ENCODE peak calls at places on chromosomes 4 and X, in four cellular contexts. S is left lung; O is NCI-H1092 treated with DMSO at 0.1 percent for 48 hours; A is activated effector memory CD4-positive, alpha-beta T cell treated with anti-CD3 and anti-CD28 coated beads, Interleukin-2, amount 50 U/mL, for 16 hours. C is an unnamed sample.

GRCh38 chr4:114659386-114660008 is 60.9 kb downstream of the UGT8 start:
- DNase-seq in S (no peak), O (peak), A (peak), C (peak)

GRCh38 chr4:127247293-127247952 is 385.3 kb upstream of the INTU start:
- DNase-seq in S (no peak), O (no peak), A (no peak), C (no peak)

GRCh38 chr4:2253160-2254084 is 8.5 kb downstream of the MXD4 start:
- DNase-seq in S (peak), O (no peak), A (no peak), C (no peak)

GRCh38 chrX:108735680-108736508 is 469 bp downstream of the IRS4 start:
- DNase-seq in S (peak), O (peak), A (no peak), C (peak)

GRCh38 chr4:3307486-3307885 is 14.7 kb downstream of the RGS12 start:
- DNase-seq in S (peak), O (no peak), A (peak), C (no peak)

GRCh38 chrX:1099146-1099770 is 113.2 kb downstream of the CRLF2 start:
- DNase-seq in S (no peak), O (no peak), A (no peak), C (no peak)

GRCh38 chr4:123833156-123833555 is 436.6 kb downstream of the SPRY1 start:
- DNase-seq in S (no peak), O (no peak), A (no peak), C (no peak)

GRCh38 chr4:110614173-110614948 is 8.5 kb downstream of the PITX2 start:
- DNase-seq in S (peak), O (no peak), A (no peak), C (no peak)

GRCh38 chr4:111113591-111113990 is 490.7 kb upstream of the PITX2 start:
- DNase-seq in S (no peak), O (no peak), A (no peak), C (no peak)

GRCh38 chrX:106249706-106250379 is 81.7 kb downstream of the PWWP3B start:
- DNase-seq in S (no peak), O (no peak), A (no peak), C (no peak)

GRCh38 chrX:10130354-10130753 is 26.4 kb upstream of the CLCN4 start:
- DNase-seq in S (no peak), O (no peak), A (no peak), C (no peak)

GRCh38 chr4:121696140-121696640 is 590 bp downstream of the ANXA5 start:
- DNase-seq in S (peak), O (peak), A (peak), C (no peak)

GRCh38 chr4:135418353-135418752 is 1216.8 kb upstream of the PABPC4L start:
- DNase-seq in S (no peak), O (peak), A (no peak), C (no peak)

GRCh38 chrX:68292471-68292870 is 140.8 kb downstream of the OPHN1 start:
- DNase-seq in S (no peak), O (no peak), A (no peak), C (no peak)

GRCh38 chr4:111400736-111401135 is 744.5 kb upstream of the FAM241A start:
- DNase-seq in S (no peak), O (peak), A (no peak), C (peak)

GRCh38 chrX:1751781-1752180 is 136.9 kb downstream of the ASMT start:
- DNase-seq in S (no peak), O (no peak), A (no peak), C (no peak)

GRCh38 chr4:47747846-47748494 is 89.9 kb downstream of the CORIN start:
- DNase-seq in S (no peak), O (no peak), A (no peak), C (no peak)

GRCh38 chr4:87121332-87122065 is 98.9 kb downstream of the KLHL8 start:
- DNase-seq in S (no peak), O (no peak), A (no peak), C (no peak)

GRCh38 chrX:114675365-114675764 is 91.5 kb downstream of the HTR2C start:
- DNase-seq in S (no peak), O (no peak), A (no peak), C (no peak)

GRCh38 chr4:73874386-73874785 is 5.2 kb downstream of the CXCL1 start:
- DNase-seq in S (no peak), O (no peak), A (no peak), C (no peak)

GRCh38 chr4:155037031-155037430 is 171.4 kb upstream of the NPY2R start:
- DNase-seq in S (no peak), O (no peak), A (no peak), C (no peak)

GRCh38 chr4:102572452-102572851 is 71.3 kb downstream of the NFKB1 start:
- DNase-seq in S (no peak), O (no peak), A (no peak), C (no peak)

GRCh38 chr4:70240192-70240591 is 2.2 kb upstream of the CSN3 start:
- DNase-seq in S (no peak), O (no peak), A (no peak), C (no peak)

GRCh38 chrX:9701790-9702189 is 63.9 kb downstream of the GPR143 start:
- DNase-seq in S (no peak), O (no peak), A (no peak), C (no peak)

GRCh38 chr4:972651-973424 is 531 bp downstream of the DGKQ start:
- DNase-seq in S (peak), O (no peak), A (peak), C (no peak)

GRCh38 chr4:17197070-17197469 is 298.6 kb upstream of the LDB2 start:
- DNase-seq in S (no peak), O (no peak), A (no peak), C (no peak)

GRCh38 chr4:140427919-140428471 is 547 bp upstream of the CLGN start:
- DNase-seq in S (no peak), O (no peak), A (no peak), C (peak)

GRCh38 chr4:123561525-123561924 is 164.9 kb downstream of the SPRY1 start:
- DNase-seq in S (no peak), O (no peak), A (no peak), C (no peak)

GRCh38 chrX:150362599-150363481 is at the start of gene MAMLD1:
- DNase-seq in S (peak), O (peak), A (peak), C (no peak)

GRCh38 chrX:56232221-56233082 is at the start of gene KLF8:
- DNase-seq in S (peak), O (no peak), A (peak), C (no peak)

GRCh38 chr4:40648742-40649281 is 19.1 kb upstream of the RBM47 start:
- DNase-seq in S (no peak), O (no peak), A (no peak), C (no peak)

GRCh38 chr4:185573651-185574199 is 38.4 kb upstream of the PDLIM3 start:
- DNase-seq in S (no peak), O (no peak), A (no peak), C (peak)

GRCh38 chrX:12446342-12447075 is 308.2 kb downstream of the FRMPD4 start:
- DNase-seq in S (no peak), O (no peak), A (no peak), C (no peak)

C was measured in NCI-H748 treated with DMSO at 0.1 percent for 48 hours.